ENCODE peak calls at places on chromosomes 5 and 9, in eight cellular contexts. One of them, this sample, is unnamed.

GRCh38 chr5:142587354-142587965 is 98.4 kb downstream of the FGF1 start:
- DNase-seq in H1: peak; percentile 65
- DNase-seq in SK-N-SH: no peak
- DNase-seq in stimulated activated CD4-positive, alpha-beta T cell treated with anti-CD3 and anti-CD28 coated beads, Interleukin-1b, Interleukin-23, amount 100 ng/mL, for 4 hours: no peak
- DNase-seq in thoracic aorta: no peak
- DNase-seq in NB4: peak; percentile 61
- DNase-seq in uterus: no peak
- DNase-seq in naive thymus-derived CD8-positive, alpha-beta T cell: peak; percentile 5
- DNase-seq in this sample: no peak

GRCh38 chr5:10400834-10401233 is 40.8 kb upstream of the ROPN1L start:
- DNase-seq in NB4: no peak
- DNase-seq in H1: no peak
- DNase-seq in naive thymus-derived CD8-positive, alpha-beta T cell: no peak
- DNase-seq in stimulated activated CD4-positive, alpha-beta T cell treated with anti-CD3 and anti-CD28 coated beads, Interleukin-1b, Interleukin-23, amount 100 ng/mL, for 4 hours: no peak
- DNase-seq in thoracic aorta: no peak
- DNase-seq in SK-N-SH: no peak
- DNase-seq in uterus: peak; percentile 28
- DNase-seq in this sample: no peak

GRCh38 chr5:72540759-72541438 is 33.7 kb upstream of the ZNF366 start:
- DNase-seq in thoracic aorta: no peak
- DNase-seq in SK-N-SH: no peak
- DNase-seq in naive thymus-derived CD8-positive, alpha-beta T cell: no peak
- DNase-seq in NB4: no peak
- DNase-seq in H1: no peak
- DNase-seq in uterus: no peak
- DNase-seq in stimulated activated CD4-positive, alpha-beta T cell treated with anti-CD3 and anti-CD28 coated beads, Interleukin-1b, Interleukin-23, amount 100 ng/mL, for 4 hours: no peak
- DNase-seq in this sample: no peak

GRCh38 chr9:103245369-103245768 is 250.2 kb downstream of the CYLC2 start:
- DNase-seq in naive thymus-derived CD8-positive, alpha-beta T cell: no peak
- DNase-seq in SK-N-SH: no peak
- DNase-seq in H1: no peak
- DNase-seq in uterus: no peak
- DNase-seq in thoracic aorta: no peak
- DNase-seq in stimulated activated CD4-positive, alpha-beta T cell treated with anti-CD3 and anti-CD28 coated beads, Interleukin-1b, Interleukin-23, amount 100 ng/mL, for 4 hours: no peak
- DNase-seq in NB4: no peak
- DNase-seq in this sample: no peak

GRCh38 chr5:98997000-98997399 is 68.2 kb upstream of the CHD1 start:
- DNase-seq in NB4: no peak
- DNase-seq in thoracic aorta: no peak
- DNase-seq in uterus: no peak
- DNase-seq in H1: no peak
- DNase-seq in stimulated activated CD4-positive, alpha-beta T cell treated with anti-CD3 and anti-CD28 coated beads, Interleukin-1b, Interleukin-23, amount 100 ng/mL, for 4 hours: no peak
- DNase-seq in SK-N-SH: no peak
- DNase-seq in naive thymus-derived CD8-positive, alpha-beta T cell: no peak
- DNase-seq in this sample: no peak

GRCh38 chr5:116375926-116376325 is 198.7 kb downstream of the SEMA6A start:
- DNase-seq in stimulated activated CD4-positive, alpha-beta T cell treated with anti-CD3 and anti-CD28 coated beads, Interleukin-1b, Interleukin-23, amount 100 ng/mL, for 4 hours: no peak
- DNase-seq in thoracic aorta: no peak
- DNase-seq in naive thymus-derived CD8-positive, alpha-beta T cell: no peak
- DNase-seq in H1: no peak
- DNase-seq in uterus: no peak
- DNase-seq in SK-N-SH: no peak
- DNase-seq in NB4: no peak
- DNase-seq in this sample: no peak

GRCh38 chr9:133233681-133234432 is 24.8 kb upstream of the OBP2B start:
- DNase-seq in stimulated activated CD4-positive, alpha-beta T cell treated with anti-CD3 and anti-CD28 coated beads, Interleukin-1b, Interleukin-23, amount 100 ng/mL, for 4 hours: no peak
- DNase-seq in thoracic aorta: no peak
- DNase-seq in NB4: no peak
- DNase-seq in naive thymus-derived CD8-positive, alpha-beta T cell: no peak
- DNase-seq in uterus: no peak
- DNase-seq in H1: peak; percentile 38
- DNase-seq in SK-N-SH: no peak
- DNase-seq in this sample: no peak

GRCh38 chr5:160370713-160371034 is 248 bp upstream of the C1QTNF2 start:
- DNase-seq in stimulated activated CD4-positive, alpha-beta T cell treated with anti-CD3 and anti-CD28 coated beads, Interleukin-1b, Interleukin-23, amount 100 ng/mL, for 4 hours: no peak
- DNase-seq in H1: no peak
- DNase-seq in thoracic aorta: no peak
- DNase-seq in SK-N-SH: no peak
- DNase-seq in naive thymus-derived CD8-positive, alpha-beta T cell: no peak
- DNase-seq in uterus: no peak
- DNase-seq in NB4: no peak
- DNase-seq in this sample: no peak

GRCh38 chr5:179113143-179113530 is 53.0 kb downstream of the ZNF354C start:
- DNase-seq in SK-N-SH: no peak
- DNase-seq in H1: no peak
- DNase-seq in NB4: no peak
- DNase-seq in stimulated activated CD4-positive, alpha-beta T cell treated with anti-CD3 and anti-CD28 coated beads, Interleukin-1b, Interleukin-23, amount 100 ng/mL, for 4 hours: no peak
- DNase-seq in naive thymus-derived CD8-positive, alpha-beta T cell: no peak
- DNase-seq in thoracic aorta: no peak
- DNase-seq in uterus: no peak
- DNase-seq in this sample: no peak

GRCh38 chr9:117734523-117735314 is 30.5 kb downstream of the TLR4 start:
- DNase-seq in H1: no peak
- DNase-seq in thoracic aorta: no peak
- DNase-seq in uterus: no peak
- DNase-seq in NB4: no peak
- DNase-seq in SK-N-SH: no peak
- DNase-seq in stimulated activated CD4-positive, alpha-beta T cell treated with anti-CD3 and anti-CD28 coated beads, Interleukin-1b, Interleukin-23, amount 100 ng/mL, for 4 hours: no peak
- DNase-seq in naive thymus-derived CD8-positive, alpha-beta T cell: no peak
- DNase-seq in this sample: no peak

GRCh38 chr5:131423056-131423455 is 159.2 kb downstream of the CDC42SE2 start:
- DNase-seq in uterus: no peak
- DNase-seq in naive thymus-derived CD8-positive, alpha-beta T cell: no peak
- DNase-seq in NB4: peak; percentile 44
- DNase-seq in H1: no peak
- DNase-seq in thoracic aorta: no peak
- DNase-seq in stimulated activated CD4-positive, alpha-beta T cell treated with anti-CD3 and anti-CD28 coated beads, Interleukin-1b, Interleukin-23, amount 100 ng/mL, for 4 hours: no peak
- DNase-seq in SK-N-SH: peak; percentile 52
- DNase-seq in this sample: no peak

GRCh38 chr5:6556089-6556801 is 76.6 kb downstream of the NSUN2 start:
- DNase-seq in NB4: no peak
- DNase-seq in stimulated activated CD4-positive, alpha-beta T cell treated with anti-CD3 and anti-CD28 coated beads, Interleukin-1b, Interleukin-23, amount 100 ng/mL, for 4 hours: no peak
- DNase-seq in thoracic aorta: no peak
- DNase-seq in H1: no peak
- DNase-seq in naive thymus-derived CD8-positive, alpha-beta T cell: no peak
- DNase-seq in SK-N-SH: no peak
- DNase-seq in uterus: no peak
- DNase-seq in this sample: no peak

GRCh38 chr5:172733179-172733973 is 37.6 kb downstream of the DUSP1 start:
- DNase-seq in naive thymus-derived CD8-positive, alpha-beta T cell: no peak
- DNase-seq in thoracic aorta: peak; percentile 85
- DNase-seq in H1: no peak
- DNase-seq in NB4: no peak
- DNase-seq in stimulated activated CD4-positive, alpha-beta T cell treated with anti-CD3 and anti-CD28 coated beads, Interleukin-1b, Interleukin-23, amount 100 ng/mL, for 4 hours: no peak
- DNase-seq in uterus: peak; percentile 89
- DNase-seq in SK-N-SH: no peak
- DNase-seq in this sample: peak; percentile 98

GRCh38 chr9:134971196-134971595 is 53.5 kb upstream of the FCN1 start:
- DNase-seq in H1: no peak
- DNase-seq in NB4: no peak
- DNase-seq in uterus: no peak
- DNase-seq in SK-N-SH: no peak
- DNase-seq in naive thymus-derived CD8-positive, alpha-beta T cell: no peak
- DNase-seq in stimulated activated CD4-positive, alpha-beta T cell treated with anti-CD3 and anti-CD28 coated beads, Interleukin-1b, Interleukin-23, amount 100 ng/mL, for 4 hours: no peak
- DNase-seq in thoracic aorta: no peak
- DNase-seq in this sample: no peak

GRCh38 chr5:60077292-60077691 is 183.8 kb upstream of the PDE4D start:
- DNase-seq in NB4: no peak
- DNase-seq in H1: no peak
- DNase-seq in uterus: no peak
- DNase-seq in naive thymus-derived CD8-positive, alpha-beta T cell: no peak
- DNase-seq in SK-N-SH: no peak
- DNase-seq in stimulated activated CD4-positive, alpha-beta T cell treated with anti-CD3 and anti-CD28 coated beads, Interleukin-1b, Interleukin-23, amount 100 ng/mL, for 4 hours: no peak
- DNase-seq in thoracic aorta: no peak
- DNase-seq in this sample: no peak

GRCh38 chr9:127858041-127858512 is 3.6 kb upstream of the ENG start:
- DNase-seq in SK-N-SH: peak; percentile 82
- DNase-seq in thoracic aorta: no peak
- DNase-seq in naive thymus-derived CD8-positive, alpha-beta T cell: no peak
- DNase-seq in H1: no peak
- DNase-seq in stimulated activated CD4-positive, alpha-beta T cell treated with anti-CD3 and anti-CD28 coated beads, Interleukin-1b, Interleukin-23, amount 100 ng/mL, for 4 hours: no peak
- DNase-seq in NB4: no peak
- DNase-seq in uterus: peak; percentile 53
- DNase-seq in this sample: no peak

GRCh38 chr5:33629999-33630398 is 189.2 kb downstream of the TARS1 start:
- DNase-seq in stimulated activated CD4-positive, alpha-beta T cell treated with anti-CD3 and anti-CD28 coated beads, Interleukin-1b, Interleukin-23, amount 100 ng/mL, for 4 hours: no peak
- DNase-seq in NB4: no peak
- DNase-seq in SK-N-SH: no peak
- DNase-seq in uterus: no peak
- DNase-seq in H1: no peak
- DNase-seq in naive thymus-derived CD8-positive, alpha-beta T cell: no peak
- DNase-seq in thoracic aorta: no peak
- DNase-seq in this sample: no peak

GRCh38 chr9:76092572-76092971 is 202.1 kb downstream of the PCSK5 start:
- DNase-seq in naive thymus-derived CD8-positive, alpha-beta T cell: no peak
- DNase-seq in NB4: no peak
- DNase-seq in thoracic aorta: no peak
- DNase-seq in uterus: no peak
- DNase-seq in stimulated activated CD4-positive, alpha-beta T cell treated with anti-CD3 and anti-CD28 coated beads, Interleukin-1b, Interleukin-23, amount 100 ng/mL, for 4 hours: no peak
- DNase-seq in H1: no peak
- DNase-seq in SK-N-SH: no peak
- DNase-seq in this sample: no peak

GRCh38 chr5:132774896-132775295 is 2.1 kb downstream of the SEPTIN8 start:
- DNase-seq in naive thymus-derived CD8-positive, alpha-beta T cell: no peak
- DNase-seq in stimulated activated CD4-positive, alpha-beta T cell treated with anti-CD3 and anti-CD28 coated beads, Interleukin-1b, Interleukin-23, amount 100 ng/mL, for 4 hours: no peak
- DNase-seq in NB4: no peak
- DNase-seq in SK-N-SH: no peak
- DNase-seq in H1: no peak
- DNase-seq in uterus: no peak
- DNase-seq in thoracic aorta: no peak
- DNase-seq in this sample: no peak

GRCh38 chr5:123299124-123299523 is 124.1 kb downstream of the CEP120 start:
- DNase-seq in H1: no peak
- DNase-seq in NB4: no peak
- DNase-seq in naive thymus-derived CD8-positive, alpha-beta T cell: no peak
- DNase-seq in thoracic aorta: no peak
- DNase-seq in SK-N-SH: no peak
- DNase-seq in stimulated activated CD4-positive, alpha-beta T cell treated with anti-CD3 and anti-CD28 coated beads, Interleukin-1b, Interleukin-23, amount 100 ng/mL, for 4 hours: no peak
- DNase-seq in uterus: no peak
- DNase-seq in this sample: no peak

GRCh38 chr5:140382866-140383265 is 18.8 kb upstream of the ANKHD1 start:
- DNase-seq in H1: no peak
- DNase-seq in uterus: no peak
- DNase-seq in stimulated activated CD4-positive, alpha-beta T cell treated with anti-CD3 and anti-CD28 coated beads, Interleukin-1b, Interleukin-23, amount 100 ng/mL, for 4 hours: no peak
- DNase-seq in NB4: no peak
- DNase-seq in thoracic aorta: no peak
- DNase-seq in SK-N-SH: no peak
- DNase-seq in naive thymus-derived CD8-positive, alpha-beta T cell: no peak
- DNase-seq in this sample: no peak

GRCh38 chr9:93245437-93245970 is 61.6 kb downstream of the WNK2 start:
- DNase-seq in NB4: no peak
- DNase-seq in uterus: no peak
- DNase-seq in SK-N-SH: no peak
- DNase-seq in stimulated activated CD4-positive, alpha-beta T cell treated with anti-CD3 and anti-CD28 coated beads, Interleukin-1b, Interleukin-23, amount 100 ng/mL, for 4 hours: no peak
- DNase-seq in H1: no peak
- DNase-seq in naive thymus-derived CD8-positive, alpha-beta T cell: peak; percentile 6
- DNase-seq in thoracic aorta: no peak
- DNase-seq in this sample: no peak

GRCh38 chr9:105098370-105098769 is 146.1 kb upstream of the SLC44A1 start:
- DNase-seq in stimulated activated CD4-positive, alpha-beta T cell treated with anti-CD3 and anti-CD28 coated beads, Interleukin-1b, Interleukin-23, amount 100 ng/mL, for 4 hours: no peak
- DNase-seq in naive thymus-derived CD8-positive, alpha-beta T cell: no peak
- DNase-seq in thoracic aorta: no peak
- DNase-seq in uterus: no peak
- DNase-seq in H1: no peak
- DNase-seq in SK-N-SH: no peak
- DNase-seq in NB4: no peak
- DNase-seq in this sample: no peak

GRCh38 chr5:1176473-1177391 is 24.7 kb upstream of the SLC6A19 start:
- DNase-seq in naive thymus-derived CD8-positive, alpha-beta T cell: no peak
- DNase-seq in H1: peak; percentile 71
- DNase-seq in NB4: no peak
- DNase-seq in SK-N-SH: peak; percentile 72
- DNase-seq in thoracic aorta: no peak
- DNase-seq in uterus: no peak
- DNase-seq in stimulated activated CD4-positive, alpha-beta T cell treated with anti-CD3 and anti-CD28 coated beads, Interleukin-1b, Interleukin-23, amount 100 ng/mL, for 4 hours: no peak
- DNase-seq in this sample: no peak

GRCh38 chr5:120463991-120464626 is at the start of gene PRR16:
- DNase-seq in stimulated activated CD4-positive, alpha-beta T cell treated with anti-CD3 and anti-CD28 coated beads, Interleukin-1b, Interleukin-23, amount 100 ng/mL, for 4 hours: no peak
- DNase-seq in H1: peak; percentile 75
- DNase-seq in SK-N-SH: peak; percentile 90
- DNase-seq in naive thymus-derived CD8-positive, alpha-beta T cell: no peak
- DNase-seq in uterus: peak; percentile 39
- DNase-seq in thoracic aorta: no peak
- DNase-seq in NB4: peak; percentile 30
- DNase-seq in this sample: no peak

GRCh38 chr5:137619191-137619870 is 116.6 kb downstream of the KLHL3 start:
- DNase-seq in thoracic aorta: peak; percentile 40
- DNase-seq in NB4: no peak
- DNase-seq in uterus: peak; percentile 42
- DNase-seq in SK-N-SH: peak; percentile 86
- DNase-seq in naive thymus-derived CD8-positive, alpha-beta T cell: no peak
- DNase-seq in stimulated activated CD4-positive, alpha-beta T cell treated with anti-CD3 and anti-CD28 coated beads, Interleukin-1b, Interleukin-23, amount 100 ng/mL, for 4 hours: no peak
- DNase-seq in H1: no peak
- DNase-seq in this sample: peak; percentile 24

GRCh38 chr5:34497031-34497808 is 158.9 kb upstream of the RAI14 start:
- DNase-seq in stimulated activated CD4-positive, alpha-beta T cell treated with anti-CD3 and anti-CD28 coated beads, Interleukin-1b, Interleukin-23, amount 100 ng/mL, for 4 hours: no peak
- DNase-seq in H1: no peak
- DNase-seq in SK-N-SH: no peak
- DNase-seq in uterus: peak; percentile 89
- DNase-seq in thoracic aorta: no peak
- DNase-seq in NB4: no peak
- DNase-seq in naive thymus-derived CD8-positive, alpha-beta T cell: no peak
- DNase-seq in this sample: no peak